ENCODE peak calls at places on chromosome 12, in seven cellular contexts. O is A549, C is H1, P is Peyer's patch, N is NB4, E is IMR-90, B is endothelial cell of umbilical vein. U is an unnamed sample.

GRCh38 chr12:62522984-62523383 is 56.4 kb downstream of the MON2 start:
- DNase-seq in P (no peak), N (peak; percentile 22), O (peak; percentile 48), E (peak; percentile 15), B (no peak), C (no peak), U (no peak)

GRCh38 chr12:84785951-84786350 is 126.6 kb downstream of the SLC6A15 start:
- DNase-seq in C (no peak), N (no peak), E (peak; percentile 7), P (no peak), B (no peak), O (no peak), U (no peak)

GRCh38 chr12:93419388-93420034 is 22.2 kb downstream of the UBE2N start:
- DNase-seq in N (peak; percentile 72), P (no peak), O (peak; percentile 59), B (peak; percentile 76), C (no peak), E (peak; percentile 75), U (no peak)

GRCh38 chr12:98424726-98425401 is 90.5 kb upstream of the TMPO start:
- DNase-seq in B (peak; percentile 94), E (peak; percentile 73), P (peak; percentile 27), C (no peak), O (peak; percentile 74), N (peak; percentile 81), U (no peak)

GRCh38 chr12:27592548-27592947 is 68.5 kb downstream of the PPFIBP1 start:
- DNase-seq in B (peak; percentile 67), N (no peak), O (peak; percentile 72), E (peak; percentile 76), P (no peak), C (no peak), U (no peak)

GRCh38 chr12:130714091-130714590 is 2.0 kb downstream of the RIMBP2 start:
- DNase-seq in P (no peak), N (no peak), O (no peak), E (no peak), C (no peak), B (no peak), U (no peak)

GRCh38 chr12:26870491-26871419 is 37.8 kb upstream of the ITPR2 start:
- DNase-seq in O (peak; percentile 26), C (no peak), P (no peak), N (peak; percentile 85), E (peak; percentile 57), B (peak; percentile 96), U (no peak)

GRCh38 chr12:24778486-24779304 is 170.2 kb downstream of the BCAT1 start:
- DNase-seq in P (no peak), C (no peak), B (peak; percentile 39), O (peak; percentile 42), N (peak; percentile 69), E (peak; percentile 75), U (no peak)

GRCh38 chr12:46998811-46999368 is 80.5 kb upstream of the PCED1B start:
- DNase-seq in P (no peak), N (no peak), B (peak; percentile 8), O (peak; percentile 14), C (no peak), E (peak; percentile 82), U (no peak)

GRCh38 chr12:1806301-1807106 is 13.9 kb upstream of the LRTM2 start:
- DNase-seq in E (no peak), B (no peak), C (no peak), N (peak; percentile 76), P (no peak), O (no peak), U (no peak)

GRCh38 chr12:126083931-126084330 is 1018.7 kb downstream of the AACS start:
- DNase-seq in P (no peak), O (no peak), E (no peak), N (no peak), C (no peak), B (no peak), U (no peak)

GRCh38 chr12:20105938-20106337 is 262.4 kb upstream of the PDE3A start:
- DNase-seq in P (no peak), C (no peak), N (no peak), O (no peak), E (peak; percentile 65), B (no peak), U (no peak)

GRCh38 chr12:27343255-27344000 is 10.8 kb downstream of the BMAL2 start:
- DNase-seq in P (no peak), E (peak; percentile 97), O (peak; percentile 79), N (no peak), B (peak; percentile 64), C (no peak), U (no peak)

GRCh38 chr12:96352161-96352835 is 47.9 kb downstream of the CDK17 start:
- DNase-seq in P (no peak), O (no peak), N (no peak), B (no peak), E (no peak), C (no peak), U (no peak)

GRCh38 chr12:49043856-49044258 is 16.7 kb downstream of the KMT2D start:
- DNase-seq in E (peak; percentile 40), B (peak; percentile 39), P (peak; percentile 61), O (peak; percentile 74), C (peak; percentile 96), N (peak; percentile 85), U (no peak)

GRCh38 chr12:17992002-17992656 is 97.9 kb downstream of the RERGL start:
- DNase-seq in O (peak; percentile 60), N (peak; percentile 60), C (no peak), P (no peak), E (peak; percentile 7), B (peak; percentile 57), U (no peak)

GRCh38 chr12:10304161-10304574 is 3.5 kb upstream of the KLRD1 start:
- DNase-seq in B (no peak), E (peak; percentile 87), O (no peak), C (no peak), P (no peak), N (no peak), U (no peak)

DNA sequence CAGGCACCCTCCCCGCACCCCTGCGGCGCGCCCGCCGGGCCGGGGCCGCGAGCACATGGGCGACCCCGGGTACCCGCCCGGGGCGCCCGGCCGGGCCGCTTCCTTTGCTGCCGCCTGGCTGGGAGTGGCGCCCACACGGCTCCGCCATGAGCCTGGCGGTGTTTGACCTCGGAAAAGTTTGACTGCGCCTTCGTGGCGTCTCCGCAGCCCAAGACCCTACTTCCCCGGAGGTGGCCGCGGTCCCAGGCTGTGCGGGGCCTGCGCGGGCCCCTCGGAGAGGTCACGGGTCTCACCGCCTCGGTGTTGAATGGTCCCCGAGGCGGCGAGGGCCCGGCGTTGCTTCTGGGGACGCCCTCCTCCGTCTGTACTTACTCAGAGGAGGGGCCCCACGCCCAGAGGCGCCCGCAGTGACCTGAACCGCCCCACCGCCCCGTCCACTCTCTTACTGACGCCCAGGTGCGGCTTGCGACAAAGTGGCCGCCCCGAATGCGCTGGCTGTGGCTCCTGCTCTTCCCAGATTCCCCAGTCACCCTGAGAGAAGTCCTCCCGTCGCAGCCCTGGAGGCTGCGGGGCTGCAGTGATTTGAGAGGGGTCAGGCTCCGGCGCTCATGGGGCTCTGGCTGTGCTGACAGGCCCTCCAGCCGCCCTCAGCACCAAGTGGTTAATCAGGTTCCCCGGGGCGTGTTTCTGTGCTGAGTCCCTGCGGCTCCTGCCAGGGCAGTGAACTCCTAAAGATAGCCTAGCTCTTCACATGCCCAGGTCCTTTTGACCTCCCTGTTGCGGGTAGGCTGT is 5.8 kb downstream of the KMT5A start:
- DNase-seq in N (peak; percentile 63), E (no peak), P (peak; percentile 46), O (no peak), C (peak; percentile 60), B (peak; percentile 25), U (no peak)
- TF ChIP-seq POLR2A in N (no peak), E (no peak), P (peak; percentile 51), O (no peak), C (no peak), B (no peak), U (no peak)

GRCh38 chr12:50784501-50784900 is 20.6 kb downstream of the ATF1 start:
- DNase-seq in E (no peak), N (no peak), P (no peak), C (no peak), O (no peak), B (no peak), U (no peak)

GRCh38 chr12:50776749-50777728 is 13.1 kb downstream of the ATF1 start:
- DNase-seq in O (no peak), P (no peak), C (no peak), N (no peak), B (no peak), E (no peak), U (no peak)

GRCh38 chr12:50780016-50780415 is 16.1 kb downstream of the ATF1 start:
- DNase-seq in N (no peak), P (no peak), E (no peak), O (no peak), C (no peak), B (no peak), U (no peak)

GRCh38 chr12:50778663-50779590 is 15.0 kb downstream of the ATF1 start:
- DNase-seq in O (no peak), B (no peak), C (no peak), E (no peak), P (no peak), N (no peak), U (no peak)
- TF ChIP-seq POLR2A in O (no peak), B (no peak), C (no peak), E (no peak), P (no peak), N (no peak), U (no peak)

GRCh38 chr12:101280006-101280505 is at the start of gene UTP20:
- DNase-seq in B (peak; percentile 94), E (peak; percentile 82), C (peak; percentile 96), P (peak; percentile 92), N (peak; percentile 94), O (peak; percentile 92), U (peak; percentile 97)
- TF ChIP-seq POLR2A in B (peak; percentile 61), E (peak; percentile 65), C (peak; percentile 56), P (no peak), N (peak; percentile 37), O (peak; percentile 80), U (no peak)

GRCh38 chr12:68827895-68828294 is 19.9 kb downstream of the MDM2 start:
- DNase-seq in C (no peak), N (no peak), P (no peak), B (no peak), E (no peak), O (no peak), U (no peak)

GRCh38 chr12:68823711-68824110 is 15.7 kb downstream of the MDM2 start:
- DNase-seq in O (no peak), B (no peak), P (no peak), N (no peak), C (no peak), E (no peak), U (no peak)

GRCh38 chr12:68824597-68825250 is 16.7 kb downstream of the MDM2 start:
- DNase-seq in P (no peak), C (no peak), E (no peak), O (no peak), B (no peak), N (no peak), U (no peak)

GRCh38 chr12:68824131-68824530 is 16.2 kb downstream of the MDM2 start:
- DNase-seq in P (no peak), N (no peak), O (no peak), B (no peak), E (no peak), C (no peak), U (no peak)

DNA sequence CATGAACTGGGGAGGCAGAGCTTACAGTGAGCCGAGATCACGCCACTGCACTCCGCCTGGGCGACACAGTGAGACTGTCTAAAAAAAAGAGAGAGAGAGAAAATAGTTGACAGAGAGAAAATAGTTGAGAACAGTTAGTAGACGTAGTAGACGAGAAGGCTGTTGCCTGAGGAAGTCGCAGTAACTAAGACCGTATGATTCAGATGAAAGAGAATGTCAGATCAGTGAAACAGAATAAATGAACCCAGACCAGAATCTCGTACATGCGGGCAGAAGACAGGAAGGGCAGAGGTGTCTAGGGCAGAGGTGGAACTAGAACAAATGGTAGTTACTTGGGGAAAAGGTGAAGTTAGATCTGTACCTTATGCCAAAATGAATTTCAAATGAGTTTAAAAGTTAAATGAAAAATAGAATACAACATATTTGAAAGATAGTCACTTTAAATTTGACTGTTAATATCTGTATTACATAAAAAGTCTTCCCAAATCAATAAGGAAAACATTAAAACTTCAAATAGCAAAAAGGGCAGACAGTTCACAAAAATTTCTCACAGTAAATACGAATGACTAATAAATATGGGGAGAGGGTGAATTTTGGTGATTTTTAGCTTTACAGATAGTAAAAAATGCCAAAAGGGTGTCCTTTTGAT is 17.7 kb downstream of the MDM2 start:
- DNase-seq in E (no peak), C (no peak), N (no peak), O (no peak), P (no peak), B (no peak), U (no peak)
- TF ChIP-seq POLR2A in E (no peak), C (no peak), N (no peak), O (no peak), P (no peak), B (no peak), U (no peak)

U was measured in vagina.